ENCODE peak calls at places on chromosomes 5 and 9, in eight cellular contexts. One of them, this sample, is unnamed.

GRCh38 chr5:175288048-175288621 is 155.8 kb downstream of the DRD1 start:
- DNase-seq in EH: peak
- DNase-seq in amniotic stem cell: no peak
- DNase-seq in PC-3: peak
- DNase-seq in epithelial cell of proximal tubule: no peak
- DNase-seq in right cardiac atrium: peak
- DNase-seq in GDM1: no peak
- DNase-seq in right atrium auricular region: no peak
- DNase-seq in this sample: no peak

GRCh38 chr9:104362912-104363472 is 141.1 kb upstream of the OR13F1 start:
- DNase-seq in EH: no peak
- DNase-seq in amniotic stem cell: no peak
- DNase-seq in right cardiac atrium: peak
- DNase-seq in GDM1: no peak
- DNase-seq in epithelial cell of proximal tubule: no peak
- DNase-seq in PC-3: no peak
- DNase-seq in right atrium auricular region: no peak
- DNase-seq in this sample: no peak

GRCh38 chr5:127417534-127417933 is 99.9 kb upstream of the PRRC1 start:
- DNase-seq in EH: no peak
- DNase-seq in right atrium auricular region: no peak
- DNase-seq in amniotic stem cell: no peak
- DNase-seq in GDM1: no peak
- DNase-seq in epithelial cell of proximal tubule: no peak
- DNase-seq in PC-3: no peak
- DNase-seq in right cardiac atrium: peak
- DNase-seq in this sample: peak

GRCh38 chr9:105421154-105421553 is 26.7 kb upstream of the FSD1L start:
- DNase-seq in right cardiac atrium: no peak
- DNase-seq in GDM1: no peak
- DNase-seq in right atrium auricular region: no peak
- DNase-seq in EH: no peak
- DNase-seq in amniotic stem cell: no peak
- DNase-seq in epithelial cell of proximal tubule: no peak
- DNase-seq in PC-3: no peak
- DNase-seq in this sample: no peak

GRCh38 chr9:94780516-94780950 is 54.0 kb downstream of the AOPEP start:
- DNase-seq in EH: no peak
- DNase-seq in amniotic stem cell: no peak
- DNase-seq in right cardiac atrium: no peak
- DNase-seq in epithelial cell of proximal tubule: no peak
- DNase-seq in right atrium auricular region: peak
- DNase-seq in GDM1: no peak
- DNase-seq in PC-3: no peak
- DNase-seq in this sample: peak

GRCh38 chr5:61308699-61309098 is 23.4 kb upstream of the ZSWIM6 start:
- DNase-seq in GDM1: no peak
- DNase-seq in EH: peak
- DNase-seq in amniotic stem cell: no peak
- DNase-seq in right atrium auricular region: no peak
- DNase-seq in epithelial cell of proximal tubule: no peak
- DNase-seq in right cardiac atrium: no peak
- DNase-seq in PC-3: no peak
- DNase-seq in this sample: no peak

GRCh38 chr9:72909428-72909827 is 43.4 kb downstream of the ALDH1A1 start:
- DNase-seq in amniotic stem cell: no peak
- DNase-seq in PC-3: no peak
- DNase-seq in GDM1: no peak
- DNase-seq in right cardiac atrium: no peak
- DNase-seq in right atrium auricular region: no peak
- DNase-seq in epithelial cell of proximal tubule: no peak
- DNase-seq in EH: no peak
- DNase-seq in this sample: no peak

GRCh38 chr5:151733727-151734408 is 24.6 kb downstream of the ATOX1 start:
- DNase-seq in PC-3: no peak
- DNase-seq in epithelial cell of proximal tubule: no peak
- DNase-seq in amniotic stem cell: no peak
- DNase-seq in EH: peak
- DNase-seq in right cardiac atrium: no peak
- DNase-seq in right atrium auricular region: no peak
- DNase-seq in GDM1: no peak
- DNase-seq in this sample: no peak

GRCh38 chr9:109270971-109271900 is 49.6 kb downstream of the EPB41L4B start:
- DNase-seq in amniotic stem cell: no peak
- DNase-seq in right atrium auricular region: no peak
- DNase-seq in EH: no peak
- DNase-seq in PC-3: no peak
- DNase-seq in right cardiac atrium: no peak
- DNase-seq in GDM1: no peak
- DNase-seq in epithelial cell of proximal tubule: no peak
- DNase-seq in this sample: no peak

GRCh38 chr5:41279040-41279439 is 65.7 kb upstream of the C6 start:
- DNase-seq in amniotic stem cell: no peak
- DNase-seq in GDM1: no peak
- DNase-seq in epithelial cell of proximal tubule: no peak
- DNase-seq in EH: no peak
- DNase-seq in right atrium auricular region: no peak
- DNase-seq in right cardiac atrium: no peak
- DNase-seq in PC-3: peak
- DNase-seq in this sample: no peak

GRCh38 chr5:43041669-43042175 is 1.6 kb upstream of the ANXA2R start:
- DNase-seq in amniotic stem cell: peak
- DNase-seq in right cardiac atrium: no peak
- DNase-seq in EH: peak
- DNase-seq in right atrium auricular region: peak
- DNase-seq in PC-3: peak
- DNase-seq in GDM1: peak
- DNase-seq in epithelial cell of proximal tubule: no peak
- DNase-seq in this sample: peak

GRCh38 chr5:173554989-173555705 is 61.3 kb downstream of the BOD1 start:
- DNase-seq in right atrium auricular region: no peak
- DNase-seq in EH: no peak
- DNase-seq in epithelial cell of proximal tubule: no peak
- DNase-seq in amniotic stem cell: no peak
- DNase-seq in right cardiac atrium: peak
- DNase-seq in PC-3: no peak
- DNase-seq in GDM1: no peak
- DNase-seq in this sample: peak

GRCh38 chr5:65625743-65626142 is 916 bp downstream of the SHLD3 start:
- DNase-seq in right atrium auricular region: no peak
- DNase-seq in EH: peak
- DNase-seq in right cardiac atrium: no peak
- DNase-seq in amniotic stem cell: no peak
- DNase-seq in epithelial cell of proximal tubule: no peak
- DNase-seq in PC-3: no peak
- DNase-seq in GDM1: no peak
- DNase-seq in this sample: no peak

GRCh38 chr5:92380069-92380770 is 997.1 kb upstream of the ARRDC3 start:
- DNase-seq in amniotic stem cell: no peak
- DNase-seq in GDM1: no peak
- DNase-seq in PC-3: no peak
- DNase-seq in epithelial cell of proximal tubule: no peak
- DNase-seq in right atrium auricular region: no peak
- DNase-seq in EH: peak
- DNase-seq in right cardiac atrium: no peak
- DNase-seq in this sample: no peak

GRCh38 chr5:180367991-180368390 is 14.9 kb upstream of the GFPT2 start:
- DNase-seq in PC-3: no peak
- DNase-seq in right cardiac atrium: no peak
- DNase-seq in EH: no peak
- DNase-seq in right atrium auricular region: no peak
- DNase-seq in amniotic stem cell: no peak
- DNase-seq in epithelial cell of proximal tubule: no peak
- DNase-seq in GDM1: no peak
- DNase-seq in this sample: no peak

GRCh38 chr5:77743181-77743580 is 33.0 kb downstream of the TBCA start:
- DNase-seq in GDM1: no peak
- DNase-seq in PC-3: peak
- DNase-seq in EH: peak
- DNase-seq in right cardiac atrium: no peak
- DNase-seq in right atrium auricular region: no peak
- DNase-seq in epithelial cell of proximal tubule: no peak
- DNase-seq in amniotic stem cell: no peak
- DNase-seq in this sample: no peak

GRCh38 chr9:129796029-129796910 is 6.7 kb upstream of the TOR1B start:
- DNase-seq in GDM1: no peak
- DNase-seq in right cardiac atrium: no peak
- DNase-seq in amniotic stem cell: no peak
- DNase-seq in EH: no peak
- DNase-seq in right atrium auricular region: no peak
- DNase-seq in PC-3: no peak
- DNase-seq in epithelial cell of proximal tubule: no peak
- DNase-seq in this sample: no peak

GRCh38 chr5:139100825-139101224 is 97.3 kb downstream of the SIL1 start:
- DNase-seq in GDM1: no peak
- DNase-seq in right atrium auricular region: no peak
- DNase-seq in right cardiac atrium: no peak
- DNase-seq in epithelial cell of proximal tubule: no peak
- DNase-seq in EH: peak
- DNase-seq in PC-3: peak
- DNase-seq in amniotic stem cell: peak
- DNase-seq in this sample: no peak

GRCh38 chr9:83384214-83384613 is 154.0 kb downstream of the FRMD3 start:
- DNase-seq in right atrium auricular region: no peak
- DNase-seq in right cardiac atrium: no peak
- DNase-seq in epithelial cell of proximal tubule: no peak
- DNase-seq in PC-3: no peak
- DNase-seq in amniotic stem cell: no peak
- DNase-seq in EH: no peak
- DNase-seq in GDM1: no peak
- DNase-seq in this sample: no peak

GRCh38 chr5:43428034-43428712 is 16.0 kb upstream of the CCL28 start:
- DNase-seq in right cardiac atrium: no peak
- DNase-seq in epithelial cell of proximal tubule: peak
- DNase-seq in EH: peak
- DNase-seq in amniotic stem cell: no peak
- DNase-seq in GDM1: no peak
- DNase-seq in right atrium auricular region: no peak
- DNase-seq in PC-3: peak
- DNase-seq in this sample: no peak

GRCh38 chr9:85741112-85741874 is 461 bp downstream of the AGTPBP1 start:
- DNase-seq in right cardiac atrium: peak
- DNase-seq in PC-3: peak
- DNase-seq in GDM1: no peak
- DNase-seq in right atrium auricular region: no peak
- DNase-seq in epithelial cell of proximal tubule: no peak
- DNase-seq in EH: no peak
- DNase-seq in amniotic stem cell: peak
- DNase-seq in this sample: no peak

GRCh38 chr5:98927242-98927987 is 1.4 kb downstream of the CHD1 start:
- DNase-seq in EH: peak
- DNase-seq in PC-3: peak
- DNase-seq in GDM1: peak
- DNase-seq in right cardiac atrium: peak
- DNase-seq in right atrium auricular region: no peak
- DNase-seq in amniotic stem cell: no peak
- DNase-seq in epithelial cell of proximal tubule: no peak
- DNase-seq in this sample: no peak

GRCh38 chr9:18208166-18209059 is 265.5 kb upstream of the ADAMTSL1 start:
- DNase-seq in right atrium auricular region: no peak
- DNase-seq in amniotic stem cell: no peak
- DNase-seq in GDM1: no peak
- DNase-seq in right cardiac atrium: no peak
- DNase-seq in PC-3: peak
- DNase-seq in epithelial cell of proximal tubule: no peak
- DNase-seq in EH: peak
- DNase-seq in this sample: peak

GRCh38 chr9:115118471-115119156 is 657 bp upstream of the TNC start:
- DNase-seq in amniotic stem cell: peak
- DNase-seq in PC-3: peak
- DNase-seq in right cardiac atrium: peak
- DNase-seq in GDM1: no peak
- DNase-seq in EH: peak
- DNase-seq in right atrium auricular region: peak
- DNase-seq in epithelial cell of proximal tubule: peak
- DNase-seq in this sample: no peak

GRCh38 chr5:157819502-157820125 is 39.3 kb downstream of the CLINT1 start:
- DNase-seq in GDM1: no peak
- DNase-seq in EH: peak
- DNase-seq in right cardiac atrium: no peak
- DNase-seq in right atrium auricular region: no peak
- DNase-seq in PC-3: no peak
- DNase-seq in amniotic stem cell: no peak
- DNase-seq in epithelial cell of proximal tubule: no peak
- DNase-seq in this sample: no peak

GRCh38 chr9:69572611-69573010 is 99.6 kb downstream of the APBA1 start:
- DNase-seq in epithelial cell of proximal tubule: no peak
- DNase-seq in right atrium auricular region: no peak
- DNase-seq in GDM1: no peak
- DNase-seq in amniotic stem cell: no peak
- DNase-seq in right cardiac atrium: no peak
- DNase-seq in EH: peak
- DNase-seq in PC-3: no peak
- DNase-seq in this sample: no peak

GRCh38 chr9:106861585-106862114 is 1.3 kb upstream of the ZNF462 start:
- DNase-seq in epithelial cell of proximal tubule: no peak
- DNase-seq in right cardiac atrium: no peak
- DNase-seq in GDM1: no peak
- DNase-seq in right atrium auricular region: no peak
- DNase-seq in amniotic stem cell: no peak
- DNase-seq in EH: no peak
- DNase-seq in PC-3: no peak
- DNase-seq in this sample: no peak

GRCh38 chr9:115694014-115694413 is 459.6 kb upstream of the PAPPA start:
- DNase-seq in GDM1: no peak
- DNase-seq in epithelial cell of proximal tubule: peak
- DNase-seq in right cardiac atrium: no peak
- DNase-seq in amniotic stem cell: peak
- DNase-seq in right atrium auricular region: no peak
- DNase-seq in EH: peak
- DNase-seq in PC-3: peak
- DNase-seq in this sample: no peak

GRCh38 chr9:132409828-132410528 is at the start of gene CFAP77:
- DNase-seq in right atrium auricular region: no peak
- DNase-seq in right cardiac atrium: peak
- DNase-seq in GDM1: no peak
- DNase-seq in EH: peak
- DNase-seq in PC-3: peak
- DNase-seq in amniotic stem cell: no peak
- DNase-seq in epithelial cell of proximal tubule: no peak
- DNase-seq in this sample: peak

GRCh38 chr5:132012385-132013005 is 1.0 kb upstream of the ACSL6 start:
- DNase-seq in amniotic stem cell: peak
- DNase-seq in right atrium auricular region: no peak
- DNase-seq in EH: peak
- DNase-seq in GDM1: peak
- DNase-seq in epithelial cell of proximal tubule: no peak
- DNase-seq in right cardiac atrium: peak
- DNase-seq in PC-3: peak
- DNase-seq in this sample: peak

GRCh38 chr9:110128664-110129329 is 79.2 kb downstream of the C9orf152 start:
- DNase-seq in GDM1: no peak
- DNase-seq in epithelial cell of proximal tubule: no peak
- DNase-seq in EH: no peak
- DNase-seq in right atrium auricular region: no peak
- DNase-seq in right cardiac atrium: no peak
- DNase-seq in PC-3: no peak
- DNase-seq in amniotic stem cell: no peak
- DNase-seq in this sample: no peak

GRCh38 chr9:2109066-2109650 is 94.0 kb downstream of the SMARCA2 start:
- DNase-seq in EH: peak
- DNase-seq in epithelial cell of proximal tubule: no peak
- DNase-seq in PC-3: no peak
- DNase-seq in GDM1: no peak
- DNase-seq in right atrium auricular region: no peak
- DNase-seq in amniotic stem cell: no peak
- DNase-seq in right cardiac atrium: no peak
- DNase-seq in this sample: no peak

GRCh38 chr5:39906146-39906545 is 481.4 kb upstream of the DAB2 start:
- DNase-seq in right cardiac atrium: no peak
- DNase-seq in right atrium auricular region: no peak
- DNase-seq in PC-3: peak
- DNase-seq in GDM1: no peak
- DNase-seq in EH: peak
- DNase-seq in epithelial cell of proximal tubule: no peak
- DNase-seq in amniotic stem cell: no peak
- DNase-seq in this sample: no peak

GRCh38 chr5:171291371-171291770 is 17.7 kb upstream of the TLX3 start:
- DNase-seq in amniotic stem cell: no peak
- DNase-seq in right atrium auricular region: no peak
- DNase-seq in PC-3: no peak
- DNase-seq in right cardiac atrium: no peak
- DNase-seq in GDM1: no peak
- DNase-seq in epithelial cell of proximal tubule: no peak
- DNase-seq in EH: no peak
- DNase-seq in this sample: no peak

This sample was measured in left ventricle myocardium superior.